ENCODE peak calls at places on chromosomes 12 and 14, in six cellular contexts. L is astrocyte of the spinal cord; C is stimulated activated CD4-positive, alpha-beta T cell treated with anti-CD3 and anti-CD28 coated beads, Interleukin-1b, Interleukin-23, amount 100 ng/mL, for 1 hour; Y is tibial artery; Z is astrocyte of the cerebellum; K is uterus. P is an unnamed sample.

GRCh38 chr12:30164937-30165336 is 381.2 kb upstream of the TMTC1 start:
- DNase-seq in L (no peak), Z (no peak), K (no peak), C (no peak), Y (no peak), P (no peak)

GRCh38 chr12:64733857-64734256 is 25.3 kb downstream of the GNS start:
- DNase-seq in C (no peak), Z (no peak), L (no peak), Y (no peak), K (no peak), P (no peak)

GRCh38 chr12:21657336-21658077 is at the start of gene LDHB:
- DNase-seq in Z (peak; percentile 92), L (peak; percentile 98), K (peak; percentile 98), Y (peak; percentile 98), C (peak; percentile 89), P (peak; percentile 99)

GRCh38 chr14:33118653-33119052 is 180.0 kb downstream of the NPAS3 start:
- DNase-seq in L (peak; percentile 12), C (no peak), Z (no peak), K (no peak), Y (no peak), P (no peak)

GRCh38 chr14:31410048-31410654 is 10.2 kb downstream of the HEATR5A start:
- DNase-seq in Y (no peak), L (no peak), K (no peak), C (no peak), Z (no peak), P (no peak)

GRCh38 chr14:99230271-99231141 is 41.5 kb downstream of the BCL11B start:
- DNase-seq in C (peak; percentile 59), Z (no peak), K (no peak), L (no peak), Y (peak; percentile 62), P (peak; percentile 74)

GRCh38 chr14:21003788-21004346 is 4.8 kb downstream of the SLC39A2 start:
- DNase-seq in L (no peak), K (no peak), C (no peak), Z (no peak), Y (no peak), P (no peak)

GRCh38 chr12:77999074-77999715 is 168.5 kb downstream of the NAV3 start:
- DNase-seq in L (no peak), Y (no peak), K (no peak), Z (no peak), C (no peak), P (no peak)

GRCh38 chr12:117596968-117597367 is 235.5 kb upstream of the NOS1 start:
- DNase-seq in Z (no peak), L (no peak), Y (no peak), C (no peak), K (no peak), P (no peak)

GRCh38 chr14:38442208-38442607 is 186.3 kb upstream of the CLEC14A start:
- DNase-seq in C (no peak), Y (no peak), L (no peak), K (no peak), Z (no peak), P (no peak)

GRCh38 chr12:54879132-54879531 is 24.8 kb downstream of the MUCL1 start:
- DNase-seq in Z (no peak), L (no peak), Y (no peak), K (no peak), C (no peak), P (no peak)

GRCh38 chr14:23925523-23926075 is 28.0 kb upstream of the DHRS4 start:
- DNase-seq in L (no peak), C (no peak), Z (no peak), K (no peak), Y (no peak), P (no peak)

GRCh38 chr12:39581592-39581991 is 38.0 kb downstream of the ABCD2 start:
- DNase-seq in Y (no peak), Z (no peak), K (no peak), C (no peak), L (no peak), P (no peak)

GRCh38 chr14:51093371-51094281 is 1.3 kb downstream of the TRIM9 start:
- DNase-seq in K (peak; percentile 38), L (peak; percentile 17), C (peak; percentile 35), Y (no peak), Z (no peak), P (peak; percentile 64)